ENCODE peak calls at places on chromosomes 2 and 18, in four cellular contexts. H is mesothelial cell of epicardium, N is B cell, E is osteoblast. B is an unnamed sample.

GRCh38 chr2:216294305-216294704 is 78.0 kb downstream of the MARCHF4 start:
- DNase-seq in H (no peak), E (no peak), N (no peak), B (no peak)

GRCh38 chr18:11955299-11956029 is 25.8 kb upstream of the IMPA2 start:
- DNase-seq in N (no peak), E (peak; percentile 94), H (no peak), B (no peak)

GRCh38 chr2:38409136-38409903 is 32.2 kb upstream of the ATL2 start:
- DNase-seq in N (no peak), H (no peak), E (no peak), B (no peak)

GRCh38 chr2:144668493-144669110 is 148.7 kb upstream of the ZEB2 start:
- DNase-seq in E (no peak), H (no peak), N (no peak), B (no peak)

GRCh38 chr18:32735781-32736180 is 37.0 kb downstream of the KLHL14 start:
- DNase-seq in H (no peak), E (no peak), N (no peak), B (no peak)

GRCh38 chr18:13530879-13531387 is 195.4 kb downstream of the FAM210A start:
- DNase-seq in E (peak; percentile 74), N (no peak), H (no peak), B (no peak)

GRCh38 chr18:36769611-36770314 is 59.0 kb downstream of the TPGS2 start:
- DNase-seq in H (no peak), E (no peak), N (no peak), B (no peak)

GRCh38 chr2:209476367-209477191 is 52.7 kb downstream of the MAP2 start:
- DNase-seq in N (no peak), E (peak; percentile 11), H (no peak), B (no peak)

GRCh38 chr2:165899311-165899710 is 54.3 kb downstream of the TTC21B start:
- DNase-seq in E (no peak), H (no peak), N (no peak), B (no peak)

GRCh38 chr18:9614401-9615279 is at the start of gene PPP4R1:
- DNase-seq in E (peak; percentile 98), N (peak; percentile 96), H (peak; percentile 65), B (peak; percentile 63)
- TF ChIP-seq CTCF in E (no peak), N (no peak), H (no peak), B (no peak)

DNA sequence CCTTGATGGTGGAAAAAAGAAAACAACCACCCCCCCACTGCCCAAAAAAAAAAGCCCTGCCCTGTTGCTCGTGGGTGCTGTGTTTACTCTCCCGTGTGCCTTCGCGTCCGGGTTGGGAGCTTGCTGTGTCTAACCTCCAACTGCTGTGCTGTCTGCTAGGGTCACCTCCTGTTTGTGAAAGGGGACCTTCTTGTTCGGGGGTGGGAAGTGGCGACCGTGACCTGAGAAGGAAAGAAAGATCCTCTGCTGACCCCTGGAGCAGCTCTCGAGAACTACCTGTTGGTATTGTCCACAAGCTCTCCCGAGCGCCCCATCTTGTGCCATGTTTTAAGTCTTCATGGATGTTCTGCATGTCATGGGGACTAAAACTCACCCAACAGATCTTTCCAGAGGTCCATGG is 28.0 kb downstream of the MAL start:
- DNase-seq in H (no peak), N (no peak), E (no peak), B (no peak)
- TF ChIP-seq CTCF in H (no peak), N (no peak), E (no peak), B (no peak)

GRCh38 chr2:8640498-8640897 is 41.4 kb upstream of the ID2 start:
- DNase-seq in N (no peak), H (no peak), E (peak; percentile 36), B (no peak)

GRCh38 chr2:8642332-8643078 is 39.4 kb upstream of the ID2 start:
- DNase-seq in H (no peak), N (no peak), E (peak; percentile 60), B (no peak)

GRCh38 chr2:8643238-8643995 is 38.4 kb upstream of the ID2 start:
- DNase-seq in N (no peak), E (peak; percentile 70), H (no peak), B (no peak)

GRCh38 chr2:8639122-8639635 is 42.7 kb upstream of the ID2 start:
- DNase-seq in E (peak; percentile 69), H (no peak), N (no peak), B (no peak)

DNA sequence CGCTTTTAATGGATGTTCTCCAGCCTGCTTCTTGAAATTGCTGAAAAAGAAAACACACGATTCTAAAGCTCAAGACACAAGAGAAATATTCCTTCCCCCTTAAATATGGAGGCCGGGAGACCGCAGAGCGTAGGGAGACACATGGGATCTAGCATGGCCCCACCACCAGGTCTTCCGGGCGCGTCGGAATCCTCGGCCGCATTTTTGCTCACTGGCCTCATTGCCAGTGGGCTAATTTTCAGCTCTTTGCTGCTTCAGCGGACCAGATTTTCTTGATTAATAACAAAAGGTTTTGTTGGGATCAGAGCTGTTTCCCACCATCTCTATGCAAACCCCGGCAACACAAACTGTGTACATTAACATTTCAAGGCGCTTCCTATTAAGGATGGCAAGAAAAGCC is 40.3 kb upstream of the ID2 start:
- DNase-seq in N (no peak), E (peak; percentile 18), H (no peak), B (no peak)
- TF ChIP-seq CTCF in N (no peak), E (no peak), H (no peak), B (no peak)

GRCh38 chr2:138090330-138090729 is 126.1 kb downstream of the HNMT start:
- DNase-seq in H (no peak), N (no peak), E (no peak), B (no peak)
- TF ChIP-seq CTCF in H (no peak), N (no peak), E (peak; percentile 77), B (no peak)

B was measured in natural killer cell.